ENCODE peak calls at places on chromosomes 5 and 9, in six cellular contexts. One of them, this sample, is unnamed.

GRCh38 chr5:65012411-65012972 is 243.8 kb downstream of the CWC27 start:
- DNase-seq in NCI-H524 treated with DMSO at 0.1 percent for 48 hours: peak
- DNase-seq in BJ: no peak
- DNase-seq in activated naive CD4-positive, alpha-beta T cell treated with Interleukin-2 at 50 U/mL for 16 hours: no peak
- DNase-seq in NCI-H1092: no peak
- DNase-seq in HFFc6: no peak
- DNase-seq in this sample: no peak

GRCh38 chr5:157816682-157817268 is 42.2 kb downstream of the CLINT1 start:
- DNase-seq in NCI-H524 treated with DMSO at 0.1 percent for 48 hours: no peak
- DNase-seq in NCI-H1092: no peak
- DNase-seq in BJ: no peak
- DNase-seq in HFFc6: no peak
- DNase-seq in activated naive CD4-positive, alpha-beta T cell treated with Interleukin-2 at 50 U/mL for 16 hours: no peak
- DNase-seq in this sample: no peak

GRCh38 chr9:126147620-126148522 is 178.8 kb upstream of the MVB12B start:
- DNase-seq in NCI-H1092: no peak
- DNase-seq in BJ: no peak
- DNase-seq in activated naive CD4-positive, alpha-beta T cell treated with Interleukin-2 at 50 U/mL for 16 hours: no peak
- DNase-seq in NCI-H524 treated with DMSO at 0.1 percent for 48 hours: no peak
- DNase-seq in HFFc6: no peak
- DNase-seq in this sample: no peak

GRCh38 chr5:178327446-178327845 is 94.8 kb upstream of the PHYKPL start:
- DNase-seq in BJ: no peak
- DNase-seq in HFFc6: no peak
- DNase-seq in NCI-H524 treated with DMSO at 0.1 percent for 48 hours: no peak
- DNase-seq in activated naive CD4-positive, alpha-beta T cell treated with Interleukin-2 at 50 U/mL for 16 hours: no peak
- DNase-seq in NCI-H1092: no peak
- DNase-seq in this sample: no peak

GRCh38 chr5:143913008-143913752 is 101.2 kb downstream of the HMHB1 start:
- DNase-seq in NCI-H524 treated with DMSO at 0.1 percent for 48 hours: no peak
- DNase-seq in NCI-H1092: no peak
- DNase-seq in HFFc6: peak
- DNase-seq in BJ: no peak
- DNase-seq in activated naive CD4-positive, alpha-beta T cell treated with Interleukin-2 at 50 U/mL for 16 hours: no peak
- DNase-seq in this sample: no peak

GRCh38 chr5:136655429-136655828 is 290.1 kb upstream of the TRPC7 start:
- DNase-seq in activated naive CD4-positive, alpha-beta T cell treated with Interleukin-2 at 50 U/mL for 16 hours: no peak
- DNase-seq in BJ: peak
- DNase-seq in NCI-H1092: no peak
- DNase-seq in HFFc6: peak
- DNase-seq in NCI-H524 treated with DMSO at 0.1 percent for 48 hours: no peak
- DNase-seq in this sample: no peak

GRCh38 chr9:135008416-135008815 is 79.1 kb upstream of the OLFM1 start:
- DNase-seq in NCI-H524 treated with DMSO at 0.1 percent for 48 hours: no peak
- DNase-seq in HFFc6: no peak
- DNase-seq in activated naive CD4-positive, alpha-beta T cell treated with Interleukin-2 at 50 U/mL for 16 hours: no peak
- DNase-seq in NCI-H1092: no peak
- DNase-seq in BJ: no peak
- DNase-seq in this sample: no peak

GRCh38 chr9:127241354-127241753 is 23.2 kb upstream of the GARNL3 start:
- DNase-seq in activated naive CD4-positive, alpha-beta T cell treated with Interleukin-2 at 50 U/mL for 16 hours: no peak
- DNase-seq in NCI-H1092: no peak
- DNase-seq in BJ: no peak
- DNase-seq in HFFc6: no peak
- DNase-seq in NCI-H524 treated with DMSO at 0.1 percent for 48 hours: no peak
- DNase-seq in this sample: no peak

GRCh38 chr5:122665087-122665486 is 109.8 kb upstream of the SNX2 start:
- DNase-seq in NCI-H1092: no peak
- DNase-seq in HFFc6: no peak
- DNase-seq in NCI-H524 treated with DMSO at 0.1 percent for 48 hours: no peak
- DNase-seq in activated naive CD4-positive, alpha-beta T cell treated with Interleukin-2 at 50 U/mL for 16 hours: no peak
- DNase-seq in BJ: no peak
- DNase-seq in this sample: no peak

GRCh38 chr5:79990205-79990597 is 861 bp downstream of the MTX3 start:
- DNase-seq in NCI-H524 treated with DMSO at 0.1 percent for 48 hours: no peak
- DNase-seq in NCI-H1092: no peak
- DNase-seq in HFFc6: no peak
- DNase-seq in activated naive CD4-positive, alpha-beta T cell treated with Interleukin-2 at 50 U/mL for 16 hours: no peak
- DNase-seq in BJ: no peak
- DNase-seq in this sample: peak

GRCh38 chr5:137282216-137282615 is 216.9 kb downstream of the SPOCK1 start:
- DNase-seq in HFFc6: peak
- DNase-seq in NCI-H524 treated with DMSO at 0.1 percent for 48 hours: no peak
- DNase-seq in activated naive CD4-positive, alpha-beta T cell treated with Interleukin-2 at 50 U/mL for 16 hours: no peak
- DNase-seq in NCI-H1092: no peak
- DNase-seq in BJ: no peak
- DNase-seq in this sample: no peak

GRCh38 chr9:116635908-116636307 is 51.2 kb upstream of the TRIM32 start:
- DNase-seq in activated naive CD4-positive, alpha-beta T cell treated with Interleukin-2 at 50 U/mL for 16 hours: no peak
- DNase-seq in NCI-H524 treated with DMSO at 0.1 percent for 48 hours: no peak
- DNase-seq in HFFc6: no peak
- DNase-seq in NCI-H1092: no peak
- DNase-seq in BJ: no peak
- DNase-seq in this sample: no peak

GRCh38 chr5:126137771-126138474 is 285.3 kb upstream of the GRAMD2B start:
- DNase-seq in activated naive CD4-positive, alpha-beta T cell treated with Interleukin-2 at 50 U/mL for 16 hours: no peak
- DNase-seq in HFFc6: no peak
- DNase-seq in NCI-H524 treated with DMSO at 0.1 percent for 48 hours: no peak
- DNase-seq in NCI-H1092: no peak
- DNase-seq in BJ: peak
- DNase-seq in this sample: no peak

GRCh38 chr5:81269751-81270686 is 31.4 kb upstream of the ZCCHC9 start:
- DNase-seq in NCI-H524 treated with DMSO at 0.1 percent for 48 hours: no peak
- DNase-seq in NCI-H1092: peak
- DNase-seq in HFFc6: no peak
- DNase-seq in activated naive CD4-positive, alpha-beta T cell treated with Interleukin-2 at 50 U/mL for 16 hours: no peak
- DNase-seq in BJ: no peak
- DNase-seq in this sample: no peak

GRCh38 chr9:76987594-76988200 is 31.8 kb upstream of the FOXB2 start:
- DNase-seq in NCI-H1092: peak
- DNase-seq in NCI-H524 treated with DMSO at 0.1 percent for 48 hours: no peak
- DNase-seq in HFFc6: peak
- DNase-seq in activated naive CD4-positive, alpha-beta T cell treated with Interleukin-2 at 50 U/mL for 16 hours: no peak
- DNase-seq in BJ: no peak
- DNase-seq in this sample: peak

GRCh38 chr5:56025303-56025885 is 30.6 kb upstream of the IL6ST start:
- DNase-seq in BJ: no peak
- DNase-seq in HFFc6: no peak
- DNase-seq in NCI-H1092: no peak
- DNase-seq in activated naive CD4-positive, alpha-beta T cell treated with Interleukin-2 at 50 U/mL for 16 hours: no peak
- DNase-seq in NCI-H524 treated with DMSO at 0.1 percent for 48 hours: no peak
- DNase-seq in this sample: no peak

GRCh38 chr5:116492776-116493175 is 81.8 kb downstream of the SEMA6A start:
- DNase-seq in BJ: no peak
- DNase-seq in NCI-H524 treated with DMSO at 0.1 percent for 48 hours: no peak
- DNase-seq in HFFc6: no peak
- DNase-seq in activated naive CD4-positive, alpha-beta T cell treated with Interleukin-2 at 50 U/mL for 16 hours: no peak
- DNase-seq in NCI-H1092: no peak
- DNase-seq in this sample: no peak

GRCh38 chr5:52840286-52841050 is 52.8 kb downstream of the ITGA1 start:
- DNase-seq in BJ: no peak
- DNase-seq in NCI-H1092: no peak
- DNase-seq in activated naive CD4-positive, alpha-beta T cell treated with Interleukin-2 at 50 U/mL for 16 hours: no peak
- DNase-seq in NCI-H524 treated with DMSO at 0.1 percent for 48 hours: no peak
- DNase-seq in HFFc6: no peak
- DNase-seq in this sample: no peak

GRCh38 chr5:31161772-31162171 is 31.7 kb upstream of the CDH6 start:
- DNase-seq in NCI-H524 treated with DMSO at 0.1 percent for 48 hours: no peak
- DNase-seq in HFFc6: no peak
- DNase-seq in activated naive CD4-positive, alpha-beta T cell treated with Interleukin-2 at 50 U/mL for 16 hours: no peak
- DNase-seq in BJ: no peak
- DNase-seq in NCI-H1092: no peak
- DNase-seq in this sample: no peak

GRCh38 chr5:4640793-4641192 is 499.3 kb upstream of the ADAMTS16 start:
- DNase-seq in activated naive CD4-positive, alpha-beta T cell treated with Interleukin-2 at 50 U/mL for 16 hours: no peak
- DNase-seq in NCI-H1092: no peak
- DNase-seq in NCI-H524 treated with DMSO at 0.1 percent for 48 hours: peak
- DNase-seq in HFFc6: no peak
- DNase-seq in BJ: no peak
- DNase-seq in this sample: no peak

GRCh38 chr5:168409601-168410458 is 76.4 kb upstream of the RARS1 start:
- DNase-seq in HFFc6: peak
- DNase-seq in BJ: no peak
- DNase-seq in activated naive CD4-positive, alpha-beta T cell treated with Interleukin-2 at 50 U/mL for 16 hours: peak
- DNase-seq in NCI-H1092: no peak
- DNase-seq in NCI-H524 treated with DMSO at 0.1 percent for 48 hours: no peak
- DNase-seq in this sample: peak

GRCh38 chr5:33257807-33258491 is 182.8 kb upstream of the TARS1 start:
- DNase-seq in NCI-H524 treated with DMSO at 0.1 percent for 48 hours: no peak
- DNase-seq in BJ: peak
- DNase-seq in HFFc6: peak
- DNase-seq in activated naive CD4-positive, alpha-beta T cell treated with Interleukin-2 at 50 U/mL for 16 hours: no peak
- DNase-seq in NCI-H1092: no peak
- DNase-seq in this sample: no peak

GRCh38 chr5:69048233-69048632 is 45.6 kb upstream of the SLC30A5 start:
- DNase-seq in BJ: no peak
- DNase-seq in HFFc6: peak
- DNase-seq in activated naive CD4-positive, alpha-beta T cell treated with Interleukin-2 at 50 U/mL for 16 hours: no peak
- DNase-seq in NCI-H1092: no peak
- DNase-seq in NCI-H524 treated with DMSO at 0.1 percent for 48 hours: no peak
- DNase-seq in this sample: no peak

GRCh38 chr9:2209400-2209799 is 194.3 kb downstream of the SMARCA2 start:
- DNase-seq in NCI-H1092: no peak
- DNase-seq in activated naive CD4-positive, alpha-beta T cell treated with Interleukin-2 at 50 U/mL for 16 hours: no peak
- DNase-seq in NCI-H524 treated with DMSO at 0.1 percent for 48 hours: no peak
- DNase-seq in HFFc6: no peak
- DNase-seq in BJ: no peak
- DNase-seq in this sample: no peak

GRCh38 chr5:9774472-9775079 is 144.4 kb upstream of the TAS2R1 start:
- DNase-seq in HFFc6: peak
- DNase-seq in BJ: no peak
- DNase-seq in NCI-H524 treated with DMSO at 0.1 percent for 48 hours: no peak
- DNase-seq in activated naive CD4-positive, alpha-beta T cell treated with Interleukin-2 at 50 U/mL for 16 hours: no peak
- DNase-seq in NCI-H1092: no peak
- DNase-seq in this sample: no peak

GRCh38 chr5:56305551-56305950 is 72.4 kb upstream of the ANKRD55 start:
- DNase-seq in NCI-H524 treated with DMSO at 0.1 percent for 48 hours: no peak
- DNase-seq in NCI-H1092: no peak
- DNase-seq in HFFc6: no peak
- DNase-seq in BJ: no peak
- DNase-seq in activated naive CD4-positive, alpha-beta T cell treated with Interleukin-2 at 50 U/mL for 16 hours: no peak
- DNase-seq in this sample: no peak

GRCh38 chr9:135356796-135357195 is 122.8 kb upstream of the PPP1R26 start:
- DNase-seq in NCI-H524 treated with DMSO at 0.1 percent for 48 hours: no peak
- DNase-seq in HFFc6: no peak
- DNase-seq in NCI-H1092: no peak
- DNase-seq in BJ: no peak
- DNase-seq in activated naive CD4-positive, alpha-beta T cell treated with Interleukin-2 at 50 U/mL for 16 hours: no peak
- DNase-seq in this sample: no peak

GRCh38 chr9:35906923-35907699 is 1.1 kb downstream of the HRCT1 start:
- DNase-seq in NCI-H1092: no peak
- DNase-seq in activated naive CD4-positive, alpha-beta T cell treated with Interleukin-2 at 50 U/mL for 16 hours: no peak
- DNase-seq in BJ: no peak
- DNase-seq in HFFc6: peak
- DNase-seq in NCI-H524 treated with DMSO at 0.1 percent for 48 hours: no peak
- DNase-seq in this sample: no peak

GRCh38 chr9:91515074-91515687 is 91.5 kb upstream of the NFIL3 start:
- DNase-seq in activated naive CD4-positive, alpha-beta T cell treated with Interleukin-2 at 50 U/mL for 16 hours: peak
- DNase-seq in NCI-H1092: no peak
- DNase-seq in HFFc6: peak
- DNase-seq in BJ: peak
- DNase-seq in NCI-H524 treated with DMSO at 0.1 percent for 48 hours: no peak
- DNase-seq in this sample: no peak

GRCh38 chr5:43192558-43193170 is 639 bp downstream of the NIM1K start:
- DNase-seq in activated naive CD4-positive, alpha-beta T cell treated with Interleukin-2 at 50 U/mL for 16 hours: peak
- DNase-seq in NCI-H1092: no peak
- DNase-seq in BJ: no peak
- DNase-seq in HFFc6: peak
- DNase-seq in NCI-H524 treated with DMSO at 0.1 percent for 48 hours: no peak
- DNase-seq in this sample: peak

GRCh38 chr5:142323480-142324376 is 1.1 kb downstream of the SPRY4 start:
- DNase-seq in HFFc6: peak
- DNase-seq in NCI-H1092: no peak
- DNase-seq in NCI-H524 treated with DMSO at 0.1 percent for 48 hours: no peak
- DNase-seq in activated naive CD4-positive, alpha-beta T cell treated with Interleukin-2 at 50 U/mL for 16 hours: no peak
- DNase-seq in BJ: no peak
- DNase-seq in this sample: no peak

GRCh38 chr5:10451137-10451824 is 9.6 kb downstream of the ROPN1L start:
- DNase-seq in NCI-H524 treated with DMSO at 0.1 percent for 48 hours: no peak
- DNase-seq in BJ: no peak
- DNase-seq in HFFc6: no peak
- DNase-seq in activated naive CD4-positive, alpha-beta T cell treated with Interleukin-2 at 50 U/mL for 16 hours: no peak
- DNase-seq in NCI-H1092: no peak
- DNase-seq in this sample: no peak

GRCh38 chr5:167233507-167233906 is 1057.9 kb upstream of the WWC1 start:
- DNase-seq in activated naive CD4-positive, alpha-beta T cell treated with Interleukin-2 at 50 U/mL for 16 hours: no peak
- DNase-seq in HFFc6: no peak
- DNase-seq in NCI-H524 treated with DMSO at 0.1 percent for 48 hours: no peak
- DNase-seq in NCI-H1092: no peak
- DNase-seq in BJ: no peak
- DNase-seq in this sample: no peak